ENCODE peak calls at places on chromosomes 11 and 22, in four cellular contexts. E is HepG2, V is GM12878, H is K562. Y is an unnamed sample.

GRCh38 chr22:39176067-39176621 is 23.7 kb upstream of the CBX7 start:
- DNase-seq in H (no peak), E (peak; percentile 72), V (no peak), Y (no peak)

GRCh38 chr11:1889941-1890855 is 1.5 kb downstream of the PRR33 start:
- DNase-seq in E (no peak), V (no peak), H (no peak), Y (no peak)

GRCh38 chr22:28799834-28800307 is 498 bp downstream of the XBP1 start:
- DNase-seq in E (no peak), H (peak; percentile 51), V (no peak), Y (peak; percentile 62)

GRCh38 chr11:30990625-30991348 is 378.8 kb downstream of the DCDC1 start:
- DNase-seq in H (no peak), E (no peak), V (no peak), Y (no peak)

GRCh38 chr11:74330065-74330858 is 18.8 kb upstream of the P4HA3 start:
- DNase-seq in E (no peak), V (no peak), H (no peak), Y (no peak)

GRCh38 chr11:46278387-46279173 is 1.1 kb downstream of the CREB3L1 start:
- DNase-seq in V (no peak), H (peak; percentile 88), E (no peak), Y (peak; percentile 70)

GRCh38 chr11:114678125-114679036 is at the start of gene NXPE2:
- DNase-seq in H (no peak), V (no peak), E (no peak), Y (no peak)

GRCh38 chr22:19065298-19065859 is 56.8 kb downstream of the DGCR2 start:
- DNase-seq in V (no peak), H (no peak), E (no peak), Y (no peak)

GRCh38 chr22:36578619-36579018 is 49.7 kb upstream of the EIF3D start:
- DNase-seq in V (no peak), H (no peak), E (no peak), Y (no peak)

GRCh38 chr11:19650929-19651487 is 61.6 kb upstream of the NAV2 start:
- DNase-seq in E (no peak), H (no peak), V (no peak), Y (no peak)

GRCh38 chr11:15773024-15773423 is 583.3 kb downstream of the SOX6 start:
- DNase-seq in V (no peak), E (no peak), H (no peak), Y (no peak)

GRCh38 chr11:3616721-3617460 is 24.9 kb downstream of the ART5 start:
- DNase-seq in H (no peak), V (no peak), E (no peak), Y (no peak)

GRCh38 chr11:34192481-34193401 is 87.3 kb downstream of the NAT10 start:
- DNase-seq in H (no peak), V (no peak), E (no peak), Y (no peak)

GRCh38 chr11:134498326-134499139 is 86.5 kb upstream of the B3GAT1 start:
- DNase-seq in V (no peak), H (no peak), E (no peak), Y (no peak)
- TF ChIP-seq FOXK2 in V (no peak), H (no peak), E (no peak), Y (no peak)

GRCh38 chr11:126992804-126993111 is 7.8 kb downstream of the KIRREL3 start:
- DNase-seq in E (no peak), V (no peak), H (no peak), Y (no peak)
- TF ChIP-seq FOXK2 in E (no peak), V (no peak), H (no peak), Y (no peak)

GRCh38 chr11:103987631-103988594 is 48.5 kb upstream of the DDI1 start:
- DNase-seq in H (no peak), E (no peak), V (no peak), Y (no peak)
- TF ChIP-seq FOXK2 in H (no peak), E (no peak), V (no peak), Y (no peak)

GRCh38 chr22:48627203-48627602 is 1200.5 kb downstream of the BRD1 start:
- DNase-seq in V (no peak), H (no peak), E (no peak), Y (no peak)
- TF ChIP-seq FOXK2 in V (no peak), H (no peak), E (no peak), Y (no peak)

GRCh38 chr11:106021181-106021966 is 666 bp downstream of the MSANTD4 start:
- DNase-seq in E (peak; percentile 10), H (peak; percentile 11), V (no peak), Y (no peak)
- TF ChIP-seq FOXK2 in E (no peak), H (no peak), V (no peak), Y (no peak)

Y was measured in HEK293T.